ENCODE peak calls at places on chromosomes 4 and X, in ten cellular contexts. K, R, F, Q, V, E, Y, P, X and M are unnamed samples.

GRCh38 chrX:139083191-139083590 is 371.7 kb upstream of the FGF13 start:
- DNase-seq in K (no peak), E (no peak), V (no peak), Y (no peak), F (no peak), R (no peak), X (no peak), Q (no peak), P (no peak), M (no peak)

GRCh38 chr4:127685292-127685691 is 44.9 kb upstream of the SLC25A31 start:
- DNase-seq in R (peak; percentile 60), X (no peak), Y (no peak), P (peak; percentile 2), K (peak; percentile 73), E (no peak), Q (no peak), F (no peak), V (no peak), M (peak; percentile 61)

GRCh38 chr4:90495211-90495610 is 368.0 kb downstream of the CCSER1 start:
- DNase-seq in X (no peak), E (no peak), P (no peak), K (no peak), Y (no peak), R (no peak), V (no peak), F (no peak), Q (no peak), M (no peak)

GRCh38 chr4:115356176-115356575 is 242.8 kb upstream of the NDST4 start:
- DNase-seq in V (no peak), K (no peak), X (no peak), F (no peak), R (no peak), Y (no peak), Q (no peak), E (no peak), P (no peak), M (peak; percentile 16)

GRCh38 chr4:15958562-15958961 is 4.4 kb downstream of the FGFBP2 start:
- DNase-seq in E (no peak), F (no peak), V (no peak), P (no peak), R (no peak), Y (no peak), Q (no peak), K (no peak), X (no peak), M (no peak)

GRCh38 chr4:21544410-21544809 is 404.2 kb downstream of the KCNIP4 start:
- DNase-seq in P (no peak), R (no peak), K (no peak), Q (no peak), F (no peak), V (no peak), X (no peak), Y (no peak), E (no peak), M (no peak)

GRCh38 chrX:11138498-11139390 is 27.6 kb downstream of the HCCS start:
- DNase-seq in R (no peak), V (no peak), Y (peak; percentile 9), P (no peak), Q (no peak), K (no peak), X (no peak), F (no peak), E (no peak), M (no peak)

GRCh38 chrX:19595036-19595435 is 79.7 kb upstream of the MAP3K15 start:
- DNase-seq in P (no peak), X (no peak), E (no peak), Q (no peak), F (no peak), V (no peak), K (no peak), Y (no peak), R (no peak), M (no peak)

GRCh38 chr4:93317046-93317445 is 511.5 kb upstream of the ATOH1 start:
- DNase-seq in E (no peak), P (no peak), K (no peak), Q (no peak), R (no peak), X (no peak), Y (no peak), V (no peak), F (no peak), M (no peak)

GRCh38 chrX:46554942-46555341 is 9.7 kb upstream of the ZNF674 start:
- DNase-seq in F (no peak), P (no peak), E (no peak), Q (no peak), X (no peak), R (peak; percentile 81), V (no peak), K (peak; percentile 58), Y (no peak), M (no peak)

GRCh38 chr4:35818520-35818919 is 425.8 kb downstream of the ARAP2 start:
- DNase-seq in F (no peak), R (no peak), X (no peak), P (no peak), Q (no peak), Y (no peak), E (no peak), K (no peak), V (no peak), M (no peak)

GRCh38 chrX:110401142-110401541 is 42.5 kb downstream of the RTL9 start:
- DNase-seq in X (no peak), F (no peak), R (no peak), P (no peak), Q (no peak), V (no peak), Y (no peak), E (no peak), K (no peak), M (no peak)

GRCh38 chr4:7559741-7560376 is 125.1 kb upstream of the PSAPL1 start:
- DNase-seq in R (no peak), Y (no peak), F (no peak), X (no peak), E (no peak), P (no peak), Q (no peak), V (no peak), K (no peak), M (no peak)

GRCh38 chrX:635428-636192 is 5.0 kb downstream of the SHOX start:
- DNase-seq in Q (no peak), V (no peak), K (no peak), Y (no peak), E (no peak), R (no peak), F (no peak), X (no peak), P (no peak), M (no peak)

GRCh38 chrX:54786972-54787371 is 11.1 kb downstream of the ITIH6 start:
- DNase-seq in V (no peak), F (no peak), P (no peak), R (no peak), Q (peak; percentile 22), E (no peak), Y (no peak), X (peak; percentile 35), K (no peak), M (no peak)